ENCODE peak calls at places on chromosomes 6 and 20, in ten cellular contexts. E is GM12864, M is AG04450, Z is PC-3, G is cardiac muscle cell, A is body of pancreas, I is ascending aorta, T is fibroblast of mammary gland, K is testis, X is left ventricle myocardium inferior. R is an unnamed sample.

GRCh38 chr6:136290406-136291010 is 862 bp upstream of the BCLAF1 start:
- DNase-seq in E (no peak), M (peak), Z (peak), G (peak), A (peak), I (peak), T (peak), K (peak), X (peak), R (peak)

GRCh38 chr20:21033817-21034216 is 72.3 kb downstream of the LINC00237 start:
- DNase-seq in E (no peak), M (no peak), Z (no peak), G (no peak), A (no peak), I (no peak), T (no peak), K (no peak), X (no peak), R (no peak)

GRCh38 chr20:16904751-16905150 is 156.6 kb downstream of the OTOR start:
- DNase-seq in E (no peak), M (no peak), Z (peak), G (no peak), A (no peak), I (no peak), T (no peak), K (no peak), X (no peak), R (no peak)

GRCh38 chr6:151422981-151423380 is 28.9 kb downstream of the RMND1 start:
- DNase-seq in E (no peak), M (no peak), Z (no peak), G (no peak), A (no peak), I (no peak), T (no peak), K (no peak), X (no peak), R (peak)

GRCh38 chr6:54445207-54445606 is 137.0 kb downstream of the TINAG start:
- DNase-seq in E (no peak), M (no peak), Z (peak), G (no peak), A (no peak), I (no peak), T (no peak), K (no peak), X (no peak), R (no peak)

GRCh38 chr6:63740709-63741108 is 105.1 kb downstream of the PHF3 start:
- DNase-seq in E (no peak), M (peak), Z (peak), G (peak), A (no peak), I (no peak), T (peak), K (no peak), X (no peak), R (peak)

GRCh38 chr6:81228912-81229540 is 523.5 kb downstream of the TENT5A start:
- DNase-seq in E (no peak), M (peak), Z (no peak), G (peak), A (no peak), I (no peak), T (peak), K (no peak), X (no peak), R (peak)

GRCh38 chr20:1190847-1191246 is 6.1 kb upstream of the TMEM74B start:
- DNase-seq in E (no peak), M (no peak), Z (no peak), G (no peak), A (no peak), I (no peak), T (no peak), K (no peak), X (no peak), R (no peak)

GRCh38 chr6:167795874-167796667 is 30.6 kb upstream of the AFDN start:
- DNase-seq in E (no peak), M (no peak), Z (no peak), G (no peak), A (peak), I (no peak), T (no peak), K (peak), X (peak), R (no peak)

GRCh38 chr6:76774750-76775396 is 688.4 kb downstream of the HTR1B start:
- DNase-seq in E (no peak), M (no peak), Z (no peak), G (peak), A (peak), I (no peak), T (no peak), K (peak), X (peak), R (peak)

GRCh38 chr6:14451594-14452374 is 334.2 kb downstream of the CD83 start:
- DNase-seq in E (no peak), M (no peak), Z (no peak), G (no peak), A (no peak), I (no peak), T (no peak), K (no peak), X (no peak), R (no peak)

GRCh38 chr6:26044140-26045045 is 42.8 kb upstream of the HFE start:
- DNase-seq in E (no peak), M (no peak), Z (no peak), G (peak), A (peak), I (peak), T (peak), K (no peak), X (peak), R (peak)

GRCh38 chr6:75608955-75609533 is 7.4 kb downstream of the SENP6 start:
- DNase-seq in E (no peak), M (no peak), Z (no peak), G (no peak), A (no peak), I (no peak), T (no peak), K (no peak), X (no peak), R (no peak)

GRCh38 chr6:127243501-127243900 is 23.2 kb upstream of the RNF146 start:
- DNase-seq in E (no peak), M (no peak), Z (no peak), G (peak), A (no peak), I (no peak), T (peak), K (no peak), X (no peak), R (peak)

GRCh38 chr6:96066376-96066775 is 50.6 kb downstream of the FUT9 start:
- DNase-seq in E (no peak), M (no peak), Z (peak), G (no peak), A (no peak), I (no peak), T (no peak), K (no peak), X (no peak), R (no peak)

GRCh38 chr20:25084616-25085187 is 2.8 kb upstream of the VSX1 start:
- DNase-seq in E (no peak), M (no peak), Z (no peak), G (no peak), A (no peak), I (no peak), T (no peak), K (no peak), X (no peak), R (no peak)

GRCh38 chr6:87971605-87972262 is 75.9 kb upstream of the SPACA1 start:
- DNase-seq in E (no peak), M (no peak), Z (no peak), G (no peak), A (no peak), I (no peak), T (no peak), K (no peak), X (no peak), R (peak)

GRCh38 chr6:87972279-87972678 is 75.4 kb upstream of the SPACA1 start:
- DNase-seq in E (no peak), M (no peak), Z (no peak), G (no peak), A (no peak), I (no peak), T (no peak), K (no peak), X (no peak), R (no peak)

GRCh38 chr6:87965806-87966205 is 81.8 kb upstream of the SPACA1 start:
- DNase-seq in E (no peak), M (no peak), Z (no peak), G (no peak), A (no peak), I (no peak), T (no peak), K (no peak), X (no peak), R (no peak)

GRCh38 chr6:87968435-87969278 is 79.0 kb upstream of the SPACA1 start:
- DNase-seq in E (no peak), M (no peak), Z (peak), G (peak), A (peak), I (no peak), T (no peak), K (peak), X (no peak), R (peak)
- H3K4me3 ChIP-seq in E (peak), M (peak), Z (peak), G (peak), A (no peak), I (peak), T (no peak), K (peak), X (peak), R (peak)

DNA sequence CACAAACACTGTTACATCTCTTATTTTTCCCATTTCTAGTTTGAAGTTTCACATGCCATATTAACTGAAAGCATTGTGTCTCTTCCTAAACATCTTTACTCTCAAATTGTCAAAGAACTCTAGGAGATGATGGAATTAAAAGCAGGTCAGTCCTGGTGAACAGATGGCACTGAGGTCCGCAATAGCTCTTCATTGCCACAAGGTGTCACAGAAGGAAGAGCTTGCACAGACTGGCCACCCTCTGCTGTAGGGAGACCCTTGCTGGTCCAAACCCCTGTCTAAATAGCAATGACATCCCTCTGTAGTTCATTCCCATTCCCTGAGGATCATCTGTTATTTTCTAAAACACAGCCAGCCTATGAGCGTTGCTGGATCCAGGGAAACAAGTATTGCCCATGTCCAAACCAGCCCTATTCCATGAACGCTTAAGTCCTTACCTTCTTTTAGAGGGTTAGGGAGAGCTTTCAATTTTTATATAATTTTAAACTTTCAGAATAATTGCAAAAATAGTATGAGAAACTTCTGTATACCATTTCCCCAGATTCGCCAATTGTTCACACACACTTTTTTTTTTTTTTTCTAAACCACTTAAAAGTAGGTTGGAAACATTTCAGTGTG is 10.1 kb upstream of the HDAC2 start:
- DNase-seq in E (no peak), M (no peak), Z (peak), G (peak), A (no peak), I (no peak), T (peak), K (no peak), X (no peak), R (peak)
- TF ChIP-seq CTCF in E (peak), M (peak), Z (peak), G (peak), A (peak), I (peak), T (peak), K (no peak), X (peak), R (peak)

DNA sequence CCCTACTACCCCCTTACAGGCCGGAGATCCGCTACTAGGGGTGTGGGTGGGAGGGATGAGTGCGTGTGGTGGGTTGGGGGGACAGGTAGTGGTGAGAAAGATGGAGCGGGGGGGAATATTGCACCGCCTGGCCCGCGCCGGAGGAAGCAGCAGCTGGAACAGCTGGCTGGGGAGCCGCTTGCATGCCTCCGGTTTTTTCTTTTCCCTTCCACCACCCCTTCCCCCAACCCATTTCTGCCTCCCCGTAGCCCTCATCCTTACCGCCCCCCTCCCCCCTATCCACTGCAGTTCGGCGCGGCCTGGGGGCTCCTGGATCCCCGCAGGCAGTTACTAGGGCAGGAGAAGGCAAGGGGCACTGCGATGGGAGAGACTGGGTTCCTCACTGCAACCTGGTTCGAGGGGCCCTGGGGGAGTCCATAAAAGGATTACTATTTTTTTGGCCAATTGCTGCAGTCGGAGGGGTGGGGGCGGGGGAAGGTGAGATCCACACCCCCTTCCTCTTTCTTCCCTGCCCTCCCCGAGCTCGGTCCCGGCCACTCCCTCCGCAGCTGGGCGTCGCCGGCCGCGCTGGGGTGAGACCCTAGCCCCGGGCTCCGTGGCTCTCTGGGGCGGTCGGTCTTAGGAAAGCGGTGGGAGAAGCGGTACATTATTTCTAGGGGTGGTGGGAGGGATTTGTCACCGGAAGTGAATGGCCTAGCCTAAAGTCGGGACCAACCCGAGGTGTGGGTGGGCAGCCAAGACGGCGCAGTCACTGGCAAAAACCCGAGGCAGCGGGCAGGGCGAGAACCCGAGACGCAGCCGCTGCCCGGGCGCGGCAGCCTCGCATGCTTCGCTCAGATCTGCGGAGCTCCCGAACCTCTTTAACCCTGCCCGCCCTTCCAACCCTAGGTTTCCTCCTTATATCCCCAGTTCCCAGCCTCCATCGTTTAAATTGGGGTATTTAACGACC is 823 bp upstream of the TBCC start:
- DNase-seq in E (peak), M (peak), Z (peak), G (peak), A (peak), I (peak), T (peak), K (peak), X (peak), R (peak)
- H3K4me3 ChIP-seq in E (peak), M (peak), Z (peak), G (peak), A (peak), I (peak), T (peak), K (peak), X (peak), R (peak)

GRCh38 chr6:36847152-36847551 is 7.9 kb upstream of the CPNE5 start:
- DNase-seq in E (no peak), M (no peak), Z (no peak), G (no peak), A (no peak), I (no peak), T (no peak), K (no peak), X (no peak), R (no peak)
- TF ChIP-seq CTCF in E (no peak), M (no peak), Z (no peak), G (no peak), A (no peak), I (no peak), T (no peak), K (no peak), X (no peak), R (no peak)

GRCh38 chr20:44523746-44524145 is 1.9 kb upstream of the SERINC3 start:
- DNase-seq in E (no peak), M (no peak), Z (no peak), G (no peak), A (no peak), I (no peak), T (no peak), K (no peak), X (no peak), R (no peak)

GRCh38 chr20:44526129-44526528 is 4.3 kb upstream of the SERINC3 start:
- DNase-seq in E (no peak), M (no peak), Z (peak), G (peak), A (no peak), I (no peak), T (peak), K (no peak), X (no peak), R (peak)

GRCh38 chr20:44527716-44528199 is 5.9 kb upstream of the SERINC3 start:
- DNase-seq in E (no peak), M (no peak), Z (no peak), G (no peak), A (no peak), I (no peak), T (no peak), K (no peak), X (no peak), R (no peak)

GRCh38 chr20:44521484-44522481 is at the start of gene SERINC3:
- DNase-seq in E (peak), M (peak), Z (peak), G (peak), A (peak), I (peak), T (peak), K (peak), X (peak), R (peak)

DNA sequence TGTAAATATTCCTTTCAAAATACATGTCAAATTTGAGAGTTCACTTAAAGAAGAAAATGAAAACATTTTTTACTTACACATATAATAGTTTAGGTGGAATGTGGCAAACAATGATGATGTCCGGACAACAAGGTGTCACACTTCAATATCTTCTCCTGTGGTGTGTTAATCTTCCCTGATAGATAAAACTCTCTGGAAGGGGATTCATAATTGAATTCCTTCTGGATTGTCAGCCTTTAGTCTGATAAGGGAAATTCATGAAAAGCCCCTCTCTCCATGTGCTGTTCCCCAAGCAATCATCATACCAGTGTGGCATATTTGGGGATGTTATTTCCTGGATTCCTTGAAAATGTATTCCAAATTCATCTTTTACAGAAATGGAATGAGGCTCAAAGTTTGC is 971 bp upstream of the SERINC3 start:
- DNase-seq in E (no peak), M (no peak), Z (no peak), G (no peak), A (no peak), I (no peak), T (no peak), K (no peak), X (no peak), R (no peak)
- H3K4me3 ChIP-seq in E (no peak), M (no peak), Z (peak), G (no peak), A (no peak), I (no peak), T (no peak), K (no peak), X (no peak), R (no peak)

GRCh38 chr20:46253391-46253790 is 54.9 kb downstream of the CDH22 start:
- DNase-seq in E (no peak), M (no peak), Z (peak), G (no peak), A (peak), I (no peak), T (peak), K (peak), X (no peak), R (no peak)
- TF ChIP-seq CTCF in E (peak), M (peak), Z (peak), G (peak), A (peak), I (no peak), T (peak), K (no peak), X (peak), R (peak)

DNA sequence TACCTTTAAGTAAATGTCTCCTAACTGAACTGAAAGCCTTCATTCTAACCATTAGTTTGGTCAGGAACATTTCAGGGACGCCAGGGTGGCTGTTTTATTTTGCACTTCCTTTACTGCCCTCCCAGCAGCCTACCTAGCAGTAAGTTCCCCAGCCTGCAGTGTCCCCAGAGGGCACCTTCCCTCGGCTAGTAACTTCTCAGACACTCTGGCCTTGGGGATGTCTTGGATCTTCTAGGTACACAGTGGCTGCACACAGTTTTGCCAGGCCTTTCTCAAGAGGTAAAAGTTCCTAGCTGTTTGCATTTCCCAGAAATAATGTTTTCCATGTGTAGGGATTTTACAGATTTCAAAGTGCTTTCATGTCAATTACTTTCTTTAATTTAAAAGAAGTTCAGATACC is 378 bp upstream of the LAMA2 start:
- DNase-seq in E (no peak), M (no peak), Z (no peak), G (no peak), A (no peak), I (no peak), T (no peak), K (peak), X (no peak), R (no peak)
- H3K4me3 ChIP-seq in E (no peak), M (peak), Z (no peak), G (peak), A (no peak), I (peak), T (peak), K (peak), X (peak), R (peak)

DNA sequence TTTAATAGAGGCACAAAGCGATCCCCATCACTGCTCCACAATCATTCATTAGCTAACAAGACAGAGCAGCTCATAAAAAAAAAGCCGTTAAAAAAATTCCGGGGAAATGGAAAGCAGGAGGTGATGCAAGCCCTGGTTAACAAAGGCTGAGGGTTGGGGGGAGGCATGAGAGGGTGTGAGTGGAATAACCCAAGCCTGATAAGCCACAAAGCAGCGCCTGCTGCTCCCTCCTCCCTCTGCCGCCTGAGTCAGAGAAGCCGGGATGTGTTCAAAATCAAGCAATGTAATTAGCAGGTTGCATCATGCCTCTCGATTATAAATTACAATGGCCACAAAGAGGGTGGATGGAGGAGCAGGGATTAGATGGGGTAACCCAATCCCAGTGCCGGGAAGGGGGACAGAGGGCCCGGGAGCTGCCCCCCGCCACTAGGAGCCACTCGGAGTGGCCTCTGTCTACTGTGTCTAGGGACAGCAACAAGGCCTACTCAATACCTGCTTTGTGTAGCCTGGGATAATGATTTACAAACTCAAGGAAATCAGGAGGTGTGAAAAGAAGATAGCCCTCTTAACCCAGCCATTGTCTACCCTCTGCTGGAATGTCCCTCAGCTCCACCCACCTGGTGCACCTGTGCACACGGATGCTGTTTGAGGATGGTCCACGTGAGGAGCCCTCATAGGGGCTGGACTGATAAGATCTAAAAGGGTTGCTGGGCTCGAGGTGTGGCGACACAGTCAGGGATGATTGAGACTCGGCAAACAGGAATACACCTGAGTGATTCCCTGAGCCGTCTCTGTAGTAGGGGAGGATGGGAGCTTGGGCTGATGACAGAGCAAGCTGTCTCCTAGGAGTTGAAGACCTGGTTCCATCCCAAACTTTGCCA is 156.9 kb downstream of the VEGFA start:
- DNase-seq in E (no peak), M (peak), Z (peak), G (peak), A (peak), I (no peak), T (peak), K (no peak), X (peak), R (peak)
- TF ChIP-seq CTCF in E (no peak), M (no peak), Z (no peak), G (peak), A (peak), I (no peak), T (no peak), K (no peak), X (no peak), R (peak)